ENCODE peak calls at places on chromosomes 12 and 14, in four cellular contexts. One of them, this sample, is unnamed.
A peak's percentile ranks its signal among the peaks of the same experiment; 100 is the strongest.

GRCh38 chr12:74424778-74425177 is 112.9 kb upstream of the ATXN7L3B start:
- DNase-seq in retina: no peak
- DNase-seq in substantia nigra: no peak
- DNase-seq in EL: no peak
- DNase-seq in this sample: no peak

GRCh38 chr14:64646103-64646502 is 58.1 kb upstream of the PLEKHG3 start:
- DNase-seq in retina: no peak
- DNase-seq in substantia nigra: no peak
- DNase-seq in EL: peak; percentile 45
- DNase-seq in this sample: no peak

GRCh38 chr12:2856051-2856450 is 788 bp downstream of the TEX52 start:
- DNase-seq in retina: no peak
- DNase-seq in substantia nigra: no peak
- DNase-seq in EL: no peak
- DNase-seq in this sample: no peak

GRCh38 chr12:105451211-105451610 is 120.7 kb downstream of the C12orf75 start:
- DNase-seq in retina: no peak
- DNase-seq in substantia nigra: no peak
- DNase-seq in EL: peak; percentile 85
- DNase-seq in this sample: no peak

GRCh38 chr14:21768116-21768874 is 94.7 kb upstream of the OR4E1 start:
- DNase-seq in retina: no peak
- DNase-seq in substantia nigra: no peak
- DNase-seq in EL: peak; percentile 17
- DNase-seq in this sample: peak; percentile 37

GRCh38 chr14:89618309-89618708 is 201.3 kb upstream of the FOXN3 start:
- DNase-seq in retina: peak; percentile 52
- DNase-seq in substantia nigra: no peak
- DNase-seq in EL: peak; percentile 18
- DNase-seq in this sample: no peak

GRCh38 chr12:72271741-72272661 is at the start of gene TRHDE:
- DNase-seq in retina: peak; percentile 93
- DNase-seq in substantia nigra: peak; percentile 22
- DNase-seq in EL: peak; percentile 74
- DNase-seq in this sample: no peak

GRCh38 chr14:23404331-23404900 is 3.7 kb downstream of the MYH6 start:
- DNase-seq in retina: no peak
- DNase-seq in substantia nigra: no peak
- DNase-seq in EL: no peak
- DNase-seq in this sample: no peak

GRCh38 chr12:12540261-12541013 is 22.2 kb downstream of the DUSP16 start:
- DNase-seq in retina: no peak
- DNase-seq in substantia nigra: no peak
- DNase-seq in EL: no peak
- DNase-seq in this sample: no peak

GRCh38 chr12:46825526-46826414 is at the start of gene SLC38A4:
- DNase-seq in retina: peak; percentile 79
- DNase-seq in substantia nigra: no peak
- DNase-seq in EL: peak; percentile 66
- DNase-seq in this sample: no peak

GRCh38 chr12:24113701-24114100 is 164.2 kb upstream of the SOX5 start:
- DNase-seq in retina: no peak
- DNase-seq in substantia nigra: no peak
- DNase-seq in EL: no peak
- DNase-seq in this sample: peak; percentile 18